ENCODE peak calls at places on chromosomes 4 and X, in eight cellular contexts. C, M, O, W, A, Y, K and J are unnamed samples.

GRCh38 chr4:66357316-66357715 is 687.0 kb upstream of the EPHA5 start:
- DNase-seq in C (peak), M (no peak), O (no peak), W (peak), A (no peak), Y (no peak), K (no peak), J (no peak)

GRCh38 chr4:109699553-109700225 is 3.6 kb downstream of the CASP6 start:
- DNase-seq in C (peak), M (no peak), O (no peak), W (peak), A (no peak), Y (no peak), K (no peak), J (no peak)

GRCh38 chr4:168335621-168336020 is 17.1 kb upstream of the DDX60 start:
- DNase-seq in C (peak), M (no peak), O (no peak), W (no peak), A (no peak), Y (no peak), K (no peak), J (no peak)

GRCh38 chr4:152074573-152074972 is 313.8 kb upstream of the GATB start:
- DNase-seq in C (no peak), M (no peak), O (no peak), W (no peak), A (no peak), Y (no peak), K (no peak), J (no peak)

GRCh38 chr4:13893987-13894386 is 266.5 kb upstream of the BOD1L1 start:
- DNase-seq in C (no peak), M (no peak), O (no peak), W (no peak), A (no peak), Y (no peak), K (no peak), J (no peak)

GRCh38 chr4:170109586-170110289 is 20.0 kb upstream of the AADAT start:
- DNase-seq in C (peak), M (no peak), O (peak), W (peak), A (no peak), Y (no peak), K (no peak), J (no peak)

GRCh38 chr4:105970371-105970770 is 75.1 kb downstream of the NPNT start:
- DNase-seq in C (no peak), M (no peak), O (no peak), W (no peak), A (no peak), Y (no peak), K (no peak), J (no peak)

GRCh38 chrX:69613946-69614345 is 2.0 kb upstream of the EDA start:
- DNase-seq in C (no peak), M (no peak), O (no peak), W (no peak), A (no peak), Y (no peak), K (no peak), J (no peak)

GRCh38 chr4:102553982-102554381 is 52.8 kb downstream of the NFKB1 start:
- DNase-seq in C (peak), M (no peak), O (no peak), W (peak), A (no peak), Y (no peak), K (no peak), J (no peak)

GRCh38 chrX:68832101-68832416 is 3.2 kb downstream of the EFNB1 start:
- DNase-seq in C (peak), M (no peak), O (peak), W (peak), A (peak), Y (peak), K (peak), J (peak)

GRCh38 chr4:81512945-81513584 is 41.4 kb upstream of the RASGEF1B start:
- DNase-seq in C (no peak), M (no peak), O (no peak), W (no peak), A (no peak), Y (no peak), K (no peak), J (no peak)

GRCh38 chr4:81509822-81510221 is 38.1 kb upstream of the RASGEF1B start:
- DNase-seq in C (no peak), M (no peak), O (no peak), W (no peak), A (no peak), Y (no peak), K (no peak), J (no peak)

GRCh38 chr4:81510643-81511189 is 39.0 kb upstream of the RASGEF1B start:
- DNase-seq in C (no peak), M (no peak), O (no peak), W (no peak), A (no peak), Y (no peak), K (no peak), J (no peak)

GRCh38 chr4:81508786-81509574 is 37.3 kb upstream of the RASGEF1B start:
- DNase-seq in C (no peak), M (no peak), O (no peak), W (no peak), A (no peak), Y (no peak), K (peak), J (no peak)

DNA sequence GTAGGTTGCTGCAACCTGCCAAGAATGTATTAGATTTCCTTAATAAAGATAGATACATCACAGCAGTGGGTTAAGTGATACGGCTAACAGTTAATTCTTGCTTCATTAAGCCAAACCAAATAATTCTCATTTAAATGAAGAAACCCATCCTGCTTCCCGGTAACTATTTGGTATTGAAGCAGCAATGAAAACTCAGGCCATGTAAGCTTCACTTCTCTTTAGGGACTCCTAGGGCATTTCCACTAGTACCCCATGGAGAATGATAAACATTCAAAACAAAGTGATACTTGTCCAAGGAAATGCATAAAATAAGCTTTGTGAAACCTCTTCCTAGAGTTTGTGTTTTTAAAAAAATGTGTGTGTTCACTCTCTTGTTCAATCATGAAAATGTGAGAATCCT is 40.7 kb upstream of the RASGEF1B start:
- DNase-seq in C (no peak), M (no peak), O (no peak), W (no peak), A (no peak), Y (no peak), K (no peak), J (no peak)
- H3K4me3 ChIP-seq in C (no peak), M (no peak), O (no peak), W (no peak), A (no peak), Y (no peak), K (no peak), J (no peak)

DNA sequence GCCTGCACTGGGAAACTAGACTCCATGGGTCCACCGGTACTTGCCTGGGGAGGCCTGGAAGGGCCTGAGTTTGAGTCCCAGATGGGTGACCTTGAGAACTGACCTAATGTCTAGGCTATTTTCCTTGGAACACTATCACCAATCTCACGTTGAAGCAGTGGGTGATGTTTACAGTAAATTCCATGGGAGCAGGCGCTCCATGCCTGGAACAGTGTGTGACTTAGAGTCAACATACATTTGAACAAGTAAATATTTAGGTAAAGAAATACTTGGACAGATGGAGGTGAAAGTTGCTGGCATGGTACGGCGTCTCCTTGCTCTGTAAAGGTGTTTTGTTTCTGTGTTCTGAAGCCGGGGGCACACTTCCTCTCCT is 47.5 kb downstream of the TBC1D14 start:
- DNase-seq in C (peak), M (no peak), O (no peak), W (no peak), A (no peak), Y (no peak), K (no peak), J (no peak)
- TF ChIP-seq CTCF in C (no peak), M (no peak), O (no peak), W (no peak), A (no peak), Y (no peak), K (no peak), J (no peak)

GRCh38 chr4:726816-727215 is 21.2 kb downstream of the PCGF3 start:
- DNase-seq in C (no peak), M (no peak), O (no peak), W (no peak), A (no peak), Y (no peak), K (no peak), J (no peak)
- H3K4me3 ChIP-seq in C (no peak), M (no peak), O (no peak), W (no peak), A (no peak), Y (no peak), K (no peak), J (no peak)

DNA sequence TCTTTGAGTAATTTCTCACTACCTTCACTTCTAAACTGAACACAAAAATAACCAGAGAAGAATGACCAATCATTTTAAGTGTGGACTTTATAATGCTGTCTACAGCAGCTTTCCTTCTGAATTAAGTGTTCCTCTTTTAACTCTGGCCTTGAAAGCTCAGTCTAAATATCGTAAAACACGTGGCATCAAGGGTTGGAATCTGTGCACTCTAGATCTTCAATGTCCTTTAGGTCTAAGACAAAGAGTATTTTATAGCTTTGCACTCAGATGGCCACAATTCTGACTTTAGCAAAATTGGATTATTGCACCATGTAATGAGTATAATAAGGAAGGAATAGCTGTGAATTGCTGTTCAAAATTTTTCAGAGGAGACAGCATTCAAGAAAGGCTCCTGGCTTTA is 197.1 kb upstream of the UGT8 start:
- DNase-seq in C (no peak), M (no peak), O (no peak), W (no peak), A (no peak), Y (no peak), K (no peak), J (no peak)
- TF ChIP-seq CTCF in C (no peak), M (no peak), O (no peak), W (no peak), A (no peak), Y (no peak), K (no peak), J (no peak)

GRCh38 chrX:139600105-139600504 is 69.6 kb downstream of the F9 start:
- DNase-seq in C (no peak), M (no peak), O (no peak), W (no peak), A (no peak), Y (no peak), K (no peak), J (no peak)

DNA sequence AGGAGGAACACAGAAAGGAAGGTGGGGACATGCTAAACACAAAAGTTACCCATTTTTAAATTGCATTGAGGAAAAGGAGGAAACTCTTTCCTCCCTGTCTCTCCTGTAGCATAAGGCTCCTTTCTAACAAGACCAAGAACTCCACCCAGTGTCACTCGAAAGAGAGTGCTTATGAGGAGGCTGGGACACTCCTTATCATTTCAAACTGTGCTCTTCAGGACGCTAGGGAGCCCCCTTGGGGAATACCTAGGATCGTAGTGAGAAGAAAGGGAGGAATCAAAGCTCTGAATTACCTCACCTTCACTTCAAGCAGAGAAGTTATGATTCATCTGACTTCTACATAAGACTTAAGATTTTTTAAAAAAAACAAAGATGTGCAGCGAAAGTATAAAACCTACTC is 65.5 kb downstream of the F9 start:
- DNase-seq in C (no peak), M (no peak), O (peak), W (no peak), A (no peak), Y (peak), K (no peak), J (no peak)
- H3K4me3 ChIP-seq in C (no peak), M (no peak), O (no peak), W (no peak), A (no peak), Y (no peak), K (no peak), J (no peak)

DNA sequence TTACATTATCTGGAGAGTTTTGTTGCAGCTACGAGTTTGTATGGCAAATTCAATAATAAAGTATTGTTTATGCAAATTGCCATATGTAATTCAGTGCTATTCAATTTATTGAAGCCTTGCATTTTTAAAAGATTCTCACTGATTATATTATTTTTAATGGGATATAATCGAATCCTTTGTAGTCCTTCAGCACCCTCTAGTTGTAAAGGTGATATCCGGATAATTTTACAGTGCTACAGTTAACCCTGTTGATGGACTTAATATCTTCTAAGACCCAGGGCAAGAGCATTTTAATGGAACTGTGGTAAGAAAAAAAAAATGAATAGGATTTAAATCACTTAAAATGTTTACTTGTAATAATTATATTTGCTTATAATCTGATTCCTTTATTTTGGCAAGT is 48.5 kb upstream of the GRIA2 start:
- DNase-seq in C (peak), M (no peak), O (no peak), W (peak), A (no peak), Y (no peak), K (no peak), J (no peak)
- TF ChIP-seq CTCF in C (peak), M (peak), O (no peak), W (peak), A (peak), Y (peak), K (no peak), J (no peak)